ENCODE peak calls at places on chromosomes 13 and 19, in nine cellular contexts. V, X, L, Y, P, B, I, T and S are unnamed samples. For H3K4me1, the result is how much of the 10 kb centered on the place peaks cover.

GRCh38 chr19:33770107-33770506 is 26.6 kb upstream of the KCTD15 start:
- DNase-seq in T (no peak), X (no peak), Y (no peak), P (no peak), V (no peak), I (no peak), L (no peak), B (no peak), S (no peak)

GRCh38 chr13:50449465-50449864 is 394.0 kb downstream of the DLEU7 start:
- DNase-seq in B (no peak), P (no peak), Y (no peak), L (no peak), V (no peak), I (no peak), X (no peak), T (no peak), S (no peak)

GRCh38 chr13:113064534-113065405 is 40.8 kb upstream of the F7 start:
- DNase-seq in B (no peak), X (no peak), Y (peak), I (no peak), P (no peak), T (no peak), L (no peak), V (no peak), S (peak)

GRCh38 chr19:14941189-14941588 is at the start of gene OR7C2:
- DNase-seq in P (no peak), X (no peak), V (no peak), L (no peak), B (no peak), Y (no peak), I (no peak), T (no peak), S (no peak)

GRCh38 chr19:46385636-46386035 is 27.7 kb downstream of the CCDC8 start:
- DNase-seq in P (no peak), Y (no peak), X (no peak), T (no peak), B (no peak), I (no peak), L (no peak), V (no peak), S (no peak)

GRCh38 chr19:42207767-42208259 is 9.7 kb downstream of the DEDD2 start:
- DNase-seq in B (no peak), V (no peak), I (no peak), T (no peak), X (no peak), Y (peak), P (no peak), L (no peak), S (peak)

GRCh38 chr13:100547805-100548204 is 40.8 kb downstream of the GGACT start:
- DNase-seq in I (no peak), X (peak), L (peak), P (no peak), V (no peak), T (no peak), Y (no peak), B (no peak), S (no peak)

GRCh38 chr13:108663710-108664109 is 34.3 kb downstream of the MYO16 start:
- DNase-seq in T (no peak), V (no peak), P (no peak), Y (no peak), I (no peak), B (no peak), L (no peak), X (no peak), S (no peak)

GRCh38 chr13:67224148-67224846 is 5.8 kb downstream of the PCDH9 start:
- DNase-seq in P (peak), B (peak), T (peak), I (peak), V (peak), L (peak), X (no peak), Y (peak), S (peak)

GRCh38 chr13:30125422-30126073 is 181.8 kb downstream of the KATNAL1 start:
- DNase-seq in P (no peak), B (peak), T (no peak), V (no peak), X (no peak), L (peak), Y (peak), I (no peak), S (peak)

GRCh38 chr13:21672811-21673591 is 2.1 kb downstream of the FGF9 start:
- DNase-seq in I (peak), B (no peak), V (no peak), T (no peak), X (no peak), P (no peak), L (no peak), Y (no peak), S (no peak)

GRCh38 chr13:28754698-28755545 is 36.2 kb upstream of the SLC46A3 start:
- DNase-seq in Y (peak), I (no peak), V (no peak), B (peak), P (no peak), T (peak), L (peak), X (peak), S (peak)

GRCh38 chr19:11534538-11534937 is 4.1 kb upstream of the CNN1 start:
- DNase-seq in Y (no peak), X (no peak), V (no peak), P (no peak), I (no peak), L (no peak), B (no peak), T (no peak), S (no peak)

GRCh38 chr13:113599396-113599795 is 14.8 kb downstream of the TFDP1 start:
- DNase-seq in T (no peak), V (no peak), P (no peak), L (no peak), X (no peak), Y (no peak), I (no peak), B (no peak), S (no peak)

GRCh38 chr13:47484564-47484963 is 516.5 kb downstream of the SUCLA2 start:
- DNase-seq in B (no peak), T (no peak), X (no peak), P (no peak), L (no peak), Y (peak), I (no peak), V (no peak), S (peak)

GRCh38 chr19:2774953-2775555 is 8.0 kb downstream of the SGTA start:
- DNase-seq in Y (no peak), X (no peak), T (no peak), P (no peak), B (no peak), I (no peak), V (no peak), L (no peak), S (no peak)

GRCh38 chr19:1416014-1416841 is 8.8 kb downstream of the DAZAP1 start:
- DNase-seq in L (no peak), Y (peak), X (no peak), P (peak), V (no peak), B (no peak), I (no peak), T (no peak), S (no peak)

GRCh38 chr19:30315159-30315558 is 57.0 kb upstream of the ZNF536 start:
- DNase-seq in X (no peak), B (no peak), I (no peak), P (no peak), L (no peak), V (no peak), T (no peak), Y (no peak), S (no peak)

GRCh38 chr13:21717817-21718216 is 46.9 kb downstream of the FGF9 start:
- DNase-seq in Y (no peak), V (no peak), X (no peak), T (no peak), P (no peak), I (no peak), L (no peak), B (no peak), S (peak)

GRCh38 chr13:72527333-72527732 is 200.1 kb downstream of the MZT1 start:
- DNase-seq in T (no peak), V (no peak), L (no peak), P (no peak), I (no peak), X (no peak), B (no peak), Y (no peak), S (no peak)

GRCh38 chr13:97978661-97979450 is 25.4 kb downstream of the IPO5 start:
- DNase-seq in I (peak), B (no peak), L (no peak), Y (peak), V (no peak), T (no peak), X (no peak), P (no peak), S (peak)

GRCh38 chr13:68234278-68234677 is 1004.1 kb upstream of the PCDH9 start:
- DNase-seq in V (no peak), I (no peak), Y (no peak), B (no peak), L (peak), X (no peak), P (no peak), T (no peak), S (peak)

GRCh38 chr13:26909515-26909914 is 148.9 kb upstream of the GPR12 start:
- DNase-seq in B (no peak), P (no peak), Y (no peak), V (no peak), T (no peak), X (no peak), I (no peak), L (no peak), S (no peak)

GRCh38 chr19:674282-675151 is 1.7 kb upstream of the FSTL3 start:
- DNase-seq in B (peak), T (no peak), V (no peak), I (no peak), P (peak), L (peak), Y (no peak), X (no peak), S (no peak)

GRCh38 chr13:23969672-23970071 is 72.4 kb upstream of the C1QTNF9B start:
- DNase-seq in I (no peak), V (no peak), T (no peak), X (no peak), Y (peak), B (no peak), L (peak), P (no peak), S (no peak)

GRCh38 chr13:31951215-31951678 is 80.3 kb upstream of the FRY start:
- DNase-seq in I (no peak), Y (peak), B (no peak), T (no peak), X (no peak), L (peak), P (no peak), V (peak), S (peak)

GRCh38 chr13:29464105-29464679 is 131.3 kb downstream of the SLC7A1 start:
- DNase-seq in V (no peak), T (no peak), P (no peak), I (no peak), X (no peak), Y (no peak), B (no peak), L (no peak), S (no peak)

GRCh38 chr19:6947745-6948144 is 60.4 kb downstream of the ADGRE1 start:
- DNase-seq in P (no peak), I (no peak), B (no peak), V (no peak), X (no peak), L (no peak), Y (no peak), T (no peak), S (peak)

GRCh38 chr19:4969772-4970531 is 1.0 kb downstream of the KDM4B start:
- DNase-seq in T (peak), L (no peak), Y (no peak), I (peak), V (peak), B (no peak), X (peak), P (no peak), S (peak)

GRCh38 chr19:15449620-15450527 is at the start of gene WIZ:
- DNase-seq in X (peak), Y (peak), V (peak), I (peak), L (peak), B (peak), T (peak), P (peak), S (peak)

GRCh38 chr13:28340272-28340793 is 154.6 kb downstream of the FLT1 start:
- DNase-seq in Y (peak), V (no peak), P (no peak), X (no peak), B (no peak), I (no peak), T (no peak), L (no peak), S (peak)

GRCh38 chr13:48038763-48039162 is 1.2 kb downstream of the NUDT15 start:
- DNase-seq in B (no peak), L (no peak), Y (no peak), P (no peak), X (no peak), V (no peak), I (no peak), T (peak), S (peak)

GRCh38 chr19:22783651-22784050 is 300 bp downstream of the ZNF99 start:
- DNase-seq in I (no peak), P (no peak), B (no peak), T (no peak), V (no peak), X (no peak), Y (no peak), L (no peak), S (no peak)
- H3K27ac ChIP-seq in I (no peak), P (no peak), B (no peak), T (no peak), V (no peak), X (no peak), Y (no peak), L (no peak), S (no peak)

DNA sequence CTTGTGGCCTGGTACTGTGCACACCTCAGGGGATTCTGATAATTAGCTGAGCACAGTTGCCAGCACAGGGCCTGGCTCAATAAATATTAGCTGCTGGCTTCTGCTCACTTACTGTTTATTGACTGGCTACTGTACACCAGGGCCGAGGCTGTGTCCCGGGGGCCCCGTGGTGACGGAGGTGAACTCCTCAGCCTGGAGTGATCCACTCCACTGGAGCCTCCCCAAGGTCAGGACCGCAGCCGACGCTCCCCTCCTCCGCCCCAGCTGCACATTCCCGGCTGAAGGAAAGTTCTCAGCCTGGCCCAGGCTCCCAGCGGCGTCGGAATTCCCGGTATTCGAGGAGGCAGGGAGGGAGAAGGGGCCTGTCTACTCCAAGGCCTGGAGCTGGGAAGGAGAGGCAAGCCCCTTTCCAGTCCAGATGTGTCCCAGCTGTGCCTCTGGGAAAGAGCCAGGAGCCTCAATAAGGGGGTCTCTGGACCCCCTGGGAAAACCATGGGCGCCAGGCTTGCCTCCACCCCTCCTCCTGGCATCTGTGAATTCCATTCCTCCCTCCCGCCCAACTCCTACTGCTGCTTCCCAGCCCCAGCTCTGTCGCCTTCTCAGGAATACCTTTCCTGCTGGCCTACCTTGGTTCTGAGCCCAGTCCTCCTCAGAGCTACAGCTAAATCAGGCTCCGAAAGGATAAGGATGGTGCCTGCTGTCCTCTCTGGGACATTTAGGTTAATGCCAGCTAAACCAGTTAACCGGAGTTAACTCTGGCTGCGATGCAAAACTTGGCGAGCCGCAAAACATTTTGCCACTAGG is 7.2 kb downstream of the RPS16 start:
- DNase-seq in X (peak), B (peak), I (peak), T (no peak), V (no peak), Y (peak), P (peak), L (peak), S (no peak)
- H3K4me1 ChIP-seq in X (under half), B (under half), I (under half), T (under half), V (under half), Y (under half), P (under half), L (under half), S (under half)

GRCh38 chr19:51018745-51019543 is 565 bp downstream of the KLK10 start:
- DNase-seq in P (peak), Y (no peak), L (peak), V (no peak), B (peak), T (no peak), I (no peak), X (peak), S (no peak)

GRCh38 chr19:51022526-51022925 is 3.0 kb upstream of the KLK10 start:
- DNase-seq in V (no peak), X (no peak), T (no peak), I (no peak), Y (no peak), L (no peak), P (no peak), B (no peak), S (no peak)

GRCh38 chr19:51020988-51021651 is 1.6 kb upstream of the KLK10 start:
- DNase-seq in B (no peak), V (no peak), I (peak), P (no peak), L (peak), X (no peak), T (peak), Y (peak), S (peak)

GRCh38 chr19:51016798-51017683 is 2.5 kb downstream of the KLK10 start:
- DNase-seq in X (peak), T (peak), Y (peak), I (peak), L (peak), P (peak), V (no peak), B (peak), S (peak)

GRCh38 chr19:51019544-51019925 is at the start of gene KLK10:
- DNase-seq in I (no peak), L (no peak), B (no peak), Y (no peak), X (no peak), V (no peak), T (no peak), P (peak), S (no peak)
- H3K27ac ChIP-seq in I (no peak), L (no peak), B (peak), Y (no peak), X (no peak), V (no peak), T (no peak), P (peak), S (peak)

GRCh38 chr19:49690073-49690655 is 752 bp upstream of the CPT1C start:
- DNase-seq in L (peak), X (no peak), B (no peak), V (no peak), I (no peak), T (no peak), Y (no peak), P (no peak), S (no peak)
- H3K4me1 ChIP-seq in L (under half), X (under half), B (under half), V (under half), I (under half), T (under half), Y (under half), P (under half), S (under half)